ENCODE peak calls at places on chromosomes 2 and 18, in seven cellular contexts. T is activated T-helper 2 cell treated with anti-CD3 and anti-CD28 coated beads, Interferon-gamma antibody, Interleukin-2, Interleukin-4, amounts not matched to agents 10 μg/mL and 5 μg/mL and 100 μg/mL, durations not matched to agents 14 hours and 24 hours and 36 hours; F is pulmonary artery endothelial cell; D is psoas muscle; O is stimulated activated CD4-positive, alpha-beta T cell treated with anti-CD3 and anti-CD28 coated beads, Interleukin-12 subunit alpha, Interleukin-12 subunit beta, amount 100 ng/mL, for 24 hours; R is HS-5; Y is hypothalamus. K is an unnamed sample.

GRCh38 chr2:37982147-37982582 is 57.1 kb downstream of the RMDN2 start:
- DNase-seq in F (no peak), Y (peak; percentile 60), T (peak; percentile 31), D (peak; percentile 81), R (peak; percentile 35), O (peak; percentile 56), K (peak; percentile 68)

GRCh38 chr2:210955591-210955990 is 399.2 kb downstream of the CPS1 start:
- DNase-seq in R (peak; percentile 72), O (no peak), Y (no peak), F (no peak), D (no peak), T (no peak), K (no peak)

GRCh38 chr2:40343904-40344303 is 108.0 kb downstream of the SLC8A1 start:
- DNase-seq in D (no peak), F (no peak), T (no peak), R (peak; percentile 60), O (no peak), Y (no peak), K (no peak)

GRCh38 chr2:189255711-189256110 is 76.2 kb upstream of the COL5A2 start:
- DNase-seq in D (no peak), Y (no peak), F (no peak), O (no peak), R (no peak), T (no peak), K (no peak)

GRCh38 chr2:67240507-67240906 is 156.6 kb upstream of the ETAA1 start:
- DNase-seq in T (no peak), Y (no peak), O (no peak), R (no peak), D (no peak), F (no peak), K (no peak)

GRCh38 chr2:85753035-85753524 is 711 bp upstream of the ATOH8 start:
- DNase-seq in O (no peak), Y (no peak), T (no peak), D (no peak), R (no peak), F (no peak), K (no peak)

GRCh38 chr18:26547302-26548143 is 830 bp downstream of the KCTD1 start:
- DNase-seq in O (peak; percentile 46), T (peak; percentile 58), Y (peak; percentile 67), D (peak; percentile 73), F (peak; percentile 50), R (no peak), K (peak; percentile 76)

GRCh38 chr2:118668431-118669424 is 178.7 kb downstream of the EN1 start:
- DNase-seq in D (no peak), T (no peak), Y (no peak), R (peak; percentile 99), F (no peak), O (no peak), K (no peak)

GRCh38 chr2:137997733-137998132 is 33.5 kb downstream of the HNMT start:
- DNase-seq in R (no peak), F (no peak), O (no peak), T (no peak), D (peak; percentile 31), Y (no peak), K (no peak)

GRCh38 chr18:8960740-8961657 is 141.5 kb upstream of the NDUFV2 start:
- DNase-seq in T (no peak), D (no peak), Y (no peak), F (no peak), R (peak; percentile 34), O (no peak), K (no peak)

GRCh38 chr2:227671170-227671887 is 4.7 kb downstream of the SCYGR5 start:
- DNase-seq in O (no peak), D (no peak), Y (no peak), F (no peak), R (no peak), T (no peak), K (no peak)

GRCh38 chr2:141820893-141821292 is 309.9 kb downstream of the LRP1B start:
- DNase-seq in Y (no peak), F (no peak), O (no peak), R (no peak), T (no peak), D (no peak), K (no peak)

GRCh38 chr2:232537079-232537478 is 2.4 kb upstream of the CHRNG start:
- DNase-seq in F (no peak), R (no peak), O (no peak), T (no peak), Y (no peak), D (peak; percentile 56), K (no peak)

GRCh38 chr2:10909050-10909995 is 2.4 kb upstream of the KCNF1 start:
- DNase-seq in Y (no peak), D (no peak), O (peak; percentile 13), T (no peak), R (no peak), F (no peak), K (peak; percentile 66)

K was measured in BE2C.